ENCODE peak calls at places on chromosomes 1 and 21, in five cellular contexts. One of them, this sample, is unnamed.

GRCh38 chr1:193763313-193763712 is 576.9 kb upstream of the B3GALT2 start:
- DNase-seq in CD8-positive, alpha-beta memory T cell: no peak
- DNase-seq in AG04450: no peak
- DNase-seq in GM23248: peak; percentile 11
- DNase-seq in heart left ventricle: no peak
- DNase-seq in this sample: no peak

GRCh38 chr1:61680500-61680899 is 44.4 kb downstream of the TM2D1 start:
- DNase-seq in AG04450: no peak
- DNase-seq in CD8-positive, alpha-beta memory T cell: no peak
- DNase-seq in GM23248: no peak
- DNase-seq in heart left ventricle: no peak
- DNase-seq in this sample: no peak

GRCh38 chr1:54927475-54928240 is 40.7 kb upstream of the DHCR24 start:
- DNase-seq in GM23248: peak; percentile 52
- DNase-seq in CD8-positive, alpha-beta memory T cell: no peak
- DNase-seq in AG04450: no peak
- DNase-seq in heart left ventricle: peak; percentile 78
- DNase-seq in this sample: no peak

GRCh38 chr1:226722901-226723639 is 16.0 kb downstream of the ITPKB start:
- DNase-seq in GM23248: no peak
- DNase-seq in heart left ventricle: no peak
- DNase-seq in CD8-positive, alpha-beta memory T cell: no peak
- DNase-seq in AG04450: no peak
- DNase-seq in this sample: no peak

GRCh38 chr1:32100359-32100758 is 7.5 kb upstream of the KPNA6 start:
- DNase-seq in CD8-positive, alpha-beta memory T cell: no peak
- DNase-seq in heart left ventricle: peak; percentile 69
- DNase-seq in AG04450: no peak
- DNase-seq in GM23248: peak; percentile 23
- DNase-seq in this sample: peak; percentile 63

GRCh38 chr1:18936814-18937481 is 19.5 kb downstream of the IFFO2 start:
- DNase-seq in GM23248: no peak
- DNase-seq in AG04450: no peak
- DNase-seq in CD8-positive, alpha-beta memory T cell: no peak
- DNase-seq in heart left ventricle: no peak
- DNase-seq in this sample: no peak

GRCh38 chr1:101002551-101002950 is 23.0 kb downstream of the DPH5 start:
- DNase-seq in heart left ventricle: no peak
- DNase-seq in CD8-positive, alpha-beta memory T cell: no peak
- DNase-seq in GM23248: peak; percentile 49
- DNase-seq in AG04450: no peak
- DNase-seq in this sample: no peak

GRCh38 chr1:235326719-235327558 is 1.0 kb downstream of the ARID4B start:
- DNase-seq in GM23248: peak; percentile 75
- DNase-seq in AG04450: no peak
- DNase-seq in CD8-positive, alpha-beta memory T cell: peak; percentile 69
- DNase-seq in heart left ventricle: peak; percentile 46
- DNase-seq in this sample: peak; percentile 59

GRCh38 chr1:174217787-174218574 is 58.7 kb downstream of the RABGAP1L start:
- DNase-seq in AG04450: no peak
- DNase-seq in GM23248: peak; percentile 59
- DNase-seq in heart left ventricle: no peak
- DNase-seq in CD8-positive, alpha-beta memory T cell: no peak
- DNase-seq in this sample: no peak

GRCh38 chr1:72230746-72231145 is 51.6 kb downstream of the NEGR1 start:
- DNase-seq in heart left ventricle: no peak
- DNase-seq in AG04450: no peak
- DNase-seq in CD8-positive, alpha-beta memory T cell: no peak
- DNase-seq in GM23248: peak; percentile 42
- DNase-seq in this sample: no peak

GRCh38 chr1:201383647-201384405 is 6.3 kb upstream of the TNNT2 start:
- DNase-seq in heart left ventricle: no peak
- DNase-seq in AG04450: peak; percentile 86
- DNase-seq in CD8-positive, alpha-beta memory T cell: no peak
- DNase-seq in GM23248: peak; percentile 92
- DNase-seq in this sample: no peak

GRCh38 chr1:94698341-94698740 is 121.8 kb upstream of the SLC44A3 start:
- DNase-seq in CD8-positive, alpha-beta memory T cell: no peak
- DNase-seq in heart left ventricle: no peak
- DNase-seq in AG04450: no peak
- DNase-seq in GM23248: peak; percentile 63
- DNase-seq in this sample: no peak

GRCh38 chr1:154304664-154305337 is 16.1 kb upstream of the AQP10 start:
- DNase-seq in heart left ventricle: no peak
- DNase-seq in AG04450: no peak
- DNase-seq in CD8-positive, alpha-beta memory T cell: no peak
- DNase-seq in GM23248: peak; percentile 74
- DNase-seq in this sample: no peak

GRCh38 chr1:27968692-27969091 is 8.9 kb downstream of the XKR8 start:
- DNase-seq in CD8-positive, alpha-beta memory T cell: no peak
- DNase-seq in GM23248: peak; percentile 97
- DNase-seq in heart left ventricle: no peak
- DNase-seq in AG04450: peak; percentile 46
- DNase-seq in this sample: no peak

GRCh38 chr1:151050051-151050688 is 2.6 kb downstream of the C1orf56 start:
- DNase-seq in heart left ventricle: no peak
- DNase-seq in AG04450: no peak
- DNase-seq in CD8-positive, alpha-beta memory T cell: no peak
- DNase-seq in GM23248: no peak
- DNase-seq in this sample: no peak

GRCh38 chr1:232773752-232774151 is 31.5 kb upstream of the MAP10 start:
- DNase-seq in heart left ventricle: no peak
- DNase-seq in AG04450: no peak
- DNase-seq in GM23248: no peak
- DNase-seq in CD8-positive, alpha-beta memory T cell: no peak
- DNase-seq in this sample: no peak

GRCh38 chr1:25715888-25716287 is 84.1 kb upstream of the SELENON start:
- DNase-seq in heart left ventricle: no peak
- DNase-seq in CD8-positive, alpha-beta memory T cell: no peak
- DNase-seq in GM23248: no peak
- DNase-seq in AG04450: no peak
- DNase-seq in this sample: no peak

GRCh38 chr1:177065430-177065829 is 99.1 kb downstream of the ASTN1 start:
- DNase-seq in heart left ventricle: no peak
- DNase-seq in AG04450: no peak
- DNase-seq in GM23248: no peak
- DNase-seq in CD8-positive, alpha-beta memory T cell: no peak
- DNase-seq in this sample: no peak

GRCh38 chr1:65119951-65120350 is 28.1 kb upstream of the AK4 start:
- DNase-seq in AG04450: no peak
- DNase-seq in heart left ventricle: no peak
- DNase-seq in GM23248: peak; percentile 71
- DNase-seq in CD8-positive, alpha-beta memory T cell: no peak
- DNase-seq in this sample: no peak

GRCh38 chr1:193457676-193458075 is 271.3 kb upstream of the B3GALT2 start:
- DNase-seq in AG04450: no peak
- DNase-seq in heart left ventricle: no peak
- DNase-seq in CD8-positive, alpha-beta memory T cell: peak; percentile 5
- DNase-seq in GM23248: peak; percentile 10
- DNase-seq in this sample: no peak

GRCh38 chr1:147168626-147169058 is 3.6 kb downstream of the PRKAB2 start:
- DNase-seq in CD8-positive, alpha-beta memory T cell: no peak
- DNase-seq in GM23248: peak; percentile 49
- DNase-seq in heart left ventricle: no peak
- DNase-seq in AG04450: no peak
- DNase-seq in this sample: no peak

GRCh38 chr21:27570306-27570868 is 603.5 kb upstream of the ADAMTS5 start:
- DNase-seq in AG04450: peak; percentile 87
- DNase-seq in CD8-positive, alpha-beta memory T cell: no peak
- DNase-seq in heart left ventricle: peak; percentile 69
- DNase-seq in GM23248: peak; percentile 95
- DNase-seq in this sample: peak; percentile 76

GRCh38 chr1:48920741-48921330 is 144.1 kb upstream of the BEND5 start:
- DNase-seq in AG04450: no peak
- DNase-seq in GM23248: no peak
- DNase-seq in heart left ventricle: no peak
- DNase-seq in CD8-positive, alpha-beta memory T cell: no peak
- DNase-seq in this sample: no peak

GRCh38 chr1:58823481-58824010 is 39.7 kb upstream of the JUN start:
- DNase-seq in GM23248: peak; percentile 91
- DNase-seq in AG04450: peak; percentile 69
- DNase-seq in CD8-positive, alpha-beta memory T cell: no peak
- DNase-seq in heart left ventricle: no peak
- DNase-seq in this sample: no peak

GRCh38 chr21:29787011-29787909 is 152.5 kb downstream of the GRIK1 start:
- DNase-seq in heart left ventricle: no peak
- DNase-seq in AG04450: no peak
- DNase-seq in GM23248: no peak
- DNase-seq in CD8-positive, alpha-beta memory T cell: no peak
- DNase-seq in this sample: no peak

GRCh38 chr1:66777846-66778245 is 23.2 kb downstream of the INSL5 start:
- DNase-seq in CD8-positive, alpha-beta memory T cell: no peak
- DNase-seq in GM23248: no peak
- DNase-seq in AG04450: no peak
- DNase-seq in heart left ventricle: no peak
- DNase-seq in this sample: no peak

GRCh38 chr1:28091043-28091781 is 2.8 kb upstream of the EYA3 start:
- DNase-seq in heart left ventricle: peak; percentile 54
- DNase-seq in GM23248: peak; percentile 69
- DNase-seq in AG04450: peak; percentile 45
- DNase-seq in CD8-positive, alpha-beta memory T cell: peak; percentile 67
- DNase-seq in this sample: peak; percentile 83

DNA sequence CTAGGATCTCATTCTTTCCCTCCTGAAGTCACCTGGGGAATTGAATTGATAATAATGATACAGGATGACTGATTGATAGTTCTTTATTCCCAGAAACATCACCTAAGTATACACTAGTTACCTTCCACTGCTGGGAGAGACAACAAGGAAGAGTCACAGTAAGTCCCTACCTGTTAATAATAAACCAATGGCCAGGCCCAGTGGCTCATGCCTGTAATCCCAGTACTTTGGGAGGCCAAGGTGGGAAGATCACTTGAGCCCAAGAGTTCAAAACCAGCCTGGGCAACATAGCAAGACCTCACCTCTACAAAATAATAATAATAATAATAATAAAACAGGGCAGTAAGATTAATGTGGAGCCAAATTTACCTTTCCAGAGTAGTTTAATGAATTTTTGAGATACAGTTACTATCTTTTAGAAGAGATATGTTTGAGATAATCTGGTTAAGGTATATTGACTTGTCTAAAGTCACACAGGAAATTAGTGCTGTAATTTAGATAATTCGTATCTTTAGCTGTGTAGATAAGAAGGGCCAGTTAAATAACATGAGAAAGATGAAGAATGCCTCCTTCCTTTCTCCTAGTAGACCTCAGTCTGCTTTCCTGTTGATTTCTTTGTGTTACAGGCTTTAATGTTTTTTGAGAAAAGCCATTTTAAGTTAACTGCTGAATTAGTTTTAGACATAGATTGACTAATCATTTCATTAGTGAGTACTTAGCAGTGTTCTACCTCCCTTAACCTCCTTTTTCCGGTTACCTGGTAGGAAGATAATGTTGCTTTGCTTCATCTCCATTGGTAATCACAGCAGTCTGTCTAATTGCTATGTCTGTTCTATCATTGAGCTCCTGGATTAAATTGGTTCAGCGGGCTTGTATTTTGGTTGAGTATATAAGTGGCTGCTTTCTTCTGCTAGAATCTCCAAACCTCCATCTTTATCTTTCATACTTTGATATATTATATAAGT is 22.0 kb downstream of the SMAP2 start:
- DNase-seq in CD8-positive, alpha-beta memory T cell: no peak
- DNase-seq in AG04450: no peak
- DNase-seq in GM23248: no peak
- DNase-seq in heart left ventricle: no peak
- DNase-seq in this sample: no peak
- H3K27ac ChIP-seq in CD8-positive, alpha-beta memory T cell: no peak overlapping the region
- H3K27ac ChIP-seq in AG04450: no peak overlapping the region
- H3K27ac ChIP-seq in GM23248: no peak overlapping the region
- H3K27ac ChIP-seq in heart left ventricle: peak overlapping the region; percentile 99
- H3K27ac ChIP-seq in this sample: no peak overlapping the region

DNA sequence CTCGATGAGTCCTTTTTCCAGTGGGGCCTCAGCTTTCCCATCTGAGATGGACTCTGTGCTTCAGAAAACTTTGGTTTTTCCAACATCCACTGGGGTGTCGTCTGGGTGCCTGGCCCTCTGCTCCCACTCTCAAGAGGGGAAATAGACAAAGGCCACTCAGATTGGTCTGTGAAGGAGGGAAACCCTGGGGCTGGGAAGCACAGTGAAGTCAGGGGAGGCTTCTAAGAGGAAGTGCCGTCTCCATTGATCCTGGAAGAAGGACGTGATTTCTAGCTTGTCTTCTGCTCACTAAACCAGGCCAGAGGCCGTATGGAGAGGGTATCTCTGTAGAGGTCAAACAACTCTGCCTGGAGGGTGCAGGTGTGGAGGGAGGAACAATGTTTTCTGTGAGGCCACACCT is 5.2 kb downstream of the KNCN start:
- DNase-seq in GM23248: no peak
- DNase-seq in heart left ventricle: no peak
- DNase-seq in AG04450: no peak
- DNase-seq in CD8-positive, alpha-beta memory T cell: no peak
- DNase-seq in this sample: no peak
- H3K27me3 ChIP-seq in GM23248: peaks cover 55% of the 10 kb centered on the region
- H3K27me3 ChIP-seq in heart left ventricle: peaks cover 42% of the 10 kb centered on the region
- H3K27me3 ChIP-seq in AG04450: peaks cover 62% of the 10 kb centered on the region
- H3K27me3 ChIP-seq in CD8-positive, alpha-beta memory T cell: peaks cover 9% of the 10 kb centered on the region
- H3K27me3 ChIP-seq in this sample: no peaks in the 10 kb centered on the region

GRCh38 chr1:36951761-36952160 is 82.6 kb downstream of the GRIK3 start:
- DNase-seq in GM23248: no peak
- DNase-seq in AG04450: no peak
- DNase-seq in heart left ventricle: no peak
- DNase-seq in CD8-positive, alpha-beta memory T cell: no peak
- DNase-seq in this sample: no peak

GRCh38 chr1:36955016-36955415 is 79.3 kb downstream of the GRIK3 start:
- DNase-seq in heart left ventricle: no peak
- DNase-seq in GM23248: no peak
- DNase-seq in AG04450: no peak
- DNase-seq in CD8-positive, alpha-beta memory T cell: no peak
- DNase-seq in this sample: no peak

GRCh38 chr1:36950588-36950987 is 83.7 kb downstream of the GRIK3 start:
- DNase-seq in GM23248: no peak
- DNase-seq in AG04450: no peak
- DNase-seq in CD8-positive, alpha-beta memory T cell: no peak
- DNase-seq in heart left ventricle: no peak
- DNase-seq in this sample: no peak

GRCh38 chr1:36956570-36956969 is 77.7 kb downstream of the GRIK3 start:
- DNase-seq in GM23248: no peak
- DNase-seq in heart left ventricle: no peak
- DNase-seq in CD8-positive, alpha-beta memory T cell: no peak
- DNase-seq in AG04450: no peak
- DNase-seq in this sample: no peak

DNA sequence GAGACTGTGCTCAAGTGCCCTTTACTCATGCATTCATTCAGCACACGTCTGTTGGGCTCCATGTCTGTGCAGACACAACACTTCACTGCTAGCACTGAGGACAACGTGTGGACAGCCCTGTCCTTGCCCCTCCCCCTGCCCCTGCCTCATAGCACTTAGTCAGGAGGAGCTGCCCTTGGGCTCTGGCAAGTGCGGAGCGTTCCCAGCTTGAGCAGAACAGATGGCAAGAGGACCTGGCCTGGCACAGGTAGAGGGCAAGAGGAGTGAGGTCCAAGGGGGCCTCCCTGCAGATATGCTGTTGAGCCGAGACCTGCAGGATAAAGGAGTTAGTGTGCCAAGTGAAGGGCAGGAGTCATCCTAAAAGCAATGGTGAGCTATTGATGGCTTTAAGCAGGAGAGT is 81.3 kb downstream of the GRIK3 start:
- DNase-seq in heart left ventricle: no peak
- DNase-seq in GM23248: no peak
- DNase-seq in CD8-positive, alpha-beta memory T cell: no peak
- DNase-seq in AG04450: no peak
- DNase-seq in this sample: no peak
- H3K27ac ChIP-seq in heart left ventricle: no peak overlapping the region
- H3K27ac ChIP-seq in GM23248: no peak overlapping the region
- H3K27ac ChIP-seq in CD8-positive, alpha-beta memory T cell: no peak overlapping the region
- H3K27ac ChIP-seq in AG04450: no peak overlapping the region
- H3K27ac ChIP-seq in this sample: no peak overlapping the region

GRCh38 chr1:43358121-43358745 is 548 bp upstream of the CDC20 start:
- DNase-seq in AG04450: no peak
- DNase-seq in GM23248: peak; percentile 58
- DNase-seq in CD8-positive, alpha-beta memory T cell: no peak
- DNase-seq in heart left ventricle: no peak
- DNase-seq in this sample: no peak
- H3K27me3 ChIP-seq in AG04450: no peaks in the 10 kb centered on the region
- H3K27me3 ChIP-seq in GM23248: no peaks in the 10 kb centered on the region
- H3K27me3 ChIP-seq in CD8-positive, alpha-beta memory T cell: no peaks in the 10 kb centered on the region
- H3K27me3 ChIP-seq in heart left ventricle: no peaks in the 10 kb centered on the region
- H3K27me3 ChIP-seq in this sample: no peaks in the 10 kb centered on the region